ENCODE peak calls at places on chromosomes 7 and 10, in six cellular contexts. X is fibroblast of lung, U is SK-N-SH, N is neural progenitor cell, F is neuronal stem cell, Y is kidney. L is an unnamed sample.
A peak's percentile ranks its signal among the peaks of the same experiment; 100 is the strongest.

GRCh38 chr10:51170518-51171245 is 96.4 kb downstream of the PRKG1 start:
- DNase-seq in F (no peak), N (no peak), Y (no peak), X (peak; percentile 36), U (no peak), L (no peak)

GRCh38 chr7:34282271-34282670 is 375.7 kb upstream of the NPSR1 start:
- DNase-seq in U (no peak), N (no peak), F (no peak), X (peak; percentile 54), Y (no peak), L (no peak)

GRCh38 chr10:62082270-62082669 is 180.8 kb downstream of the ARID5B start:
- DNase-seq in F (no peak), X (peak; percentile 33), U (no peak), N (no peak), Y (no peak), L (no peak)

GRCh38 chr7:18727094-18727870 is 231.7 kb downstream of the HDAC9 start:
- DNase-seq in F (no peak), X (peak; percentile 11), N (no peak), Y (peak; percentile 39), U (no peak), L (no peak)

GRCh38 chr7:16982640-16983103 is 100.9 kb upstream of the AGR3 start:
- DNase-seq in F (peak; percentile 21), Y (no peak), N (peak; percentile 42), X (peak; percentile 48), U (peak; percentile 30), L (no peak)

GRCh38 chr10:62790019-62790555 is 14.4 kb upstream of the ADO start:
- DNase-seq in N (no peak), F (no peak), U (no peak), X (no peak), Y (no peak), L (no peak)

GRCh38 chr10:87845624-87846377 is 17.5 kb downstream of the KLLN start:
- DNase-seq in N (peak; percentile 24), Y (no peak), X (peak; percentile 94), F (no peak), U (no peak), L (no peak)

GRCh38 chr7:95596183-95597135 is at the start of gene PDK4:
- DNase-seq in X (peak; percentile 41), N (peak; percentile 67), U (peak; percentile 70), Y (peak; percentile 96), F (peak; percentile 27), L (peak; percentile 84)

GRCh38 chr7:113774182-113774807 is 144.5 kb downstream of the PPP1R3A start:
- DNase-seq in U (peak; percentile 21), X (peak; percentile 61), N (peak; percentile 39), F (no peak), Y (no peak), L (no peak)

GRCh38 chr7:127585044-127585953 is at the start of gene GCC1:
- DNase-seq in Y (peak; percentile 97), N (peak; percentile 94), F (peak; percentile 88), U (peak; percentile 99), X (peak; percentile 84), L (peak; percentile 92)

GRCh38 chr7:130008941-130009847 is 42.0 kb downstream of the ZC3HC1 start:
- DNase-seq in N (no peak), U (no peak), F (no peak), X (peak; percentile 74), Y (peak; percentile 94), L (peak; percentile 26)

GRCh38 chr7:157719008-157719682 is 382.3 kb downstream of the DNAJB6 start:
- DNase-seq in X (no peak), Y (no peak), F (no peak), U (no peak), N (no peak), L (no peak)

GRCh38 chr7:157718303-157719007 is 381.7 kb downstream of the DNAJB6 start:
- DNase-seq in N (no peak), F (no peak), Y (no peak), X (no peak), U (no peak), L (no peak)

GRCh38 chr7:157715071-157715937 is 378.5 kb downstream of the DNAJB6 start:
- DNase-seq in U (no peak), Y (no peak), N (no peak), X (no peak), F (no peak), L (no peak)

GRCh38 chr7:157715938-157716280 is 379.1 kb downstream of the DNAJB6 start:
- DNase-seq in U (no peak), Y (no peak), F (no peak), X (no peak), N (no peak), L (no peak)

GRCh38 chr7:157717211-157718174 is 380.7 kb downstream of the DNAJB6 start:
- DNase-seq in U (no peak), N (no peak), Y (no peak), F (no peak), X (no peak), L (no peak)
- H3K9ac ChIP-seq in U (no peak overlapping the region), N (no peak overlapping the region), Y (no peak overlapping the region), F (no peak overlapping the region), X (no peak overlapping the region), L (no peak overlapping the region)

GRCh38 chr7:43584200-43584586 is 1.3 kb downstream of the STK17A start:
- DNase-seq in Y (no peak), X (peak; percentile 78), F (no peak), U (no peak), N (peak; percentile 22), L (no peak)
- H3K9ac ChIP-seq in Y (peak overlapping the region; percentile 74), X (peak overlapping the region; percentile 91), F (no peak overlapping the region), U (peak overlapping the region; percentile 90), N (no peak overlapping the region), L (peak overlapping the region; percentile 57)

DNA sequence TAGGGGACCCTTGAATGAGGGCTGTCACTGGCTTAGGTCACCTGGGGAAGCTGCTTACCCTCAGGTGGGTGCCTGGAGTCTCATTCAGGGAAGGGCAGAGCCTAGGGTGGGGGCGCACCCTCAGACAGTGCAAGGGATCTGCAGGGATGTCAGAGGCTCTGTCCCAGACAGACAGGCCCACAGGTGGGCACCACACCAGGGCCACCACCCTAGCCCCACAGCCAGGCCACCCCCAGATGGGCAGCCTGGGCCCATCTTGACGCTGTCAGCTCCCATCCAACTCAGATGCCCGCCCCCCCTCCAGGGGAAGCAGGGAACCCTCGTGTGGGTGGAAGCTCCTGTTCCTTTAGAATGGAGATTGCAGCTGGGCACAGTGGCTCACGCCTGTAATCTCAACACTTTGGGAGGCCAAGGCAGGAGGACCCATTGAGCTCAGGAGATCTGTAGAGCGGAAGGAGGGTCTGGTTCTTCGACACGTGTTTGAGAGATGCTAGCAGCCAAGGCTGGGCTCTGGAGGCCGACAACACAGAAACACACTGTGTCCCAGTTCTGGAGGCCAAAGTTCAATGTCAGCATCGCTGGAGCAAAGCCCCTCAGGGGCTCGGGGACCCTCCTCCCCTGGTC is 58.5 kb upstream of the DNAJB6 start:
- DNase-seq in Y (peak; percentile 71), F (no peak), N (no peak), X (no peak), U (peak; percentile 53), L (no peak)
- H3K9ac ChIP-seq in Y (no peak overlapping the region), F (no peak overlapping the region), N (no peak overlapping the region), X (no peak overlapping the region), U (no peak overlapping the region), L (no peak overlapping the region)

GRCh38 chr10:4771554-4772201 is 54.3 kb upstream of the AKR1E2 start:
- DNase-seq in N (no peak), Y (no peak), X (peak; percentile 95), U (no peak), F (no peak), L (no peak)
- H3K9ac ChIP-seq in N (no peak overlapping the region), Y (no peak overlapping the region), X (peak overlapping the region; percentile 60), U (peak overlapping the region; percentile 96), F (no peak overlapping the region), L (no peak overlapping the region)

GRCh38 chr10:76577455-76577854 is 1060.2 kb downstream of the KCNMA1 start:
- DNase-seq in Y (no peak), U (no peak), X (no peak), N (no peak), F (no peak), L (no peak)
- H3K9ac ChIP-seq in Y (no peak overlapping the region), U (no peak overlapping the region), X (no peak overlapping the region), N (no peak overlapping the region), F (no peak overlapping the region), L (no peak overlapping the region)

DNA sequence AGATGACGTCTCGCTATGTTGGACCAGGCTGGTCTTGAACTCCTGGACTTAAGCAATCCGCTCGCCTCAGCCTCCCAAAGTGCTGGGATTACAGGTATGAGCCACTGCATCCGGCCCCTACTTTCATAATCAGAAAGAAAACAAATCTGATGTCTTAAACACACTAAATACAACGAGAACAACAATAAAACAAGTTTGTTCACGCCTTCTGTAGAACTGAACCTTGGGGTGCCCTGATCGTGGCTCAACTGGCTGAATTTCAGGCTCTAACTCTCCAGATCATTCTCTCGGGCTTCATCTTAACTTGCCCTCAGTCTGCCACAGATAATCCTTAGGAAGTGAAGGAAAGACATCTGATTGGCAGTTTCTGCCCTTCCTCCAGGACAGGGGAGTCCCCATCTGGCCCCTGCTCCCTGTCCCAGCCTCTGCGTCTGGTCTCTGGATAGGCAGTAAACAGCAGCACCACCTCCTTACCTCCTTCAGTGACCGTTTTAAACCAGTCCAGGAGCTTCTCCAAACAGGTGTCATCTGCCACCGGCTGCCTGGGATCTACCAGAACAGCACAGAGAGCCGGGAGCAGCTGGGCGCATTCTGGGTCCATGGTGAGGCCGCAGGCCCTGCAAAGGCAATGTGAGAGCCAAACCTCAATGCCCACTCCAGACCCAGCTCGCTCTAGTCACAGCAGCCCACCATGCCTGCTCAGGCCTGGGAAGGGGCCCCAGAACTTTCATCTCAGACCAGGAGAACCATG is 1.3 kb downstream of the BRAT1 start:
- DNase-seq in N (no peak), U (no peak), X (no peak), F (no peak), Y (peak; percentile 3), L (no peak)
- H3K9ac ChIP-seq in N (peak overlapping the region; percentile 97), U (peak overlapping the region; percentile 96), X (peak overlapping the region; percentile 99), F (peak overlapping the region; percentile 99), Y (peak overlapping the region; percentile 33), L (no peak overlapping the region)